ENCODE peak calls at places on chromosomes 12 and 14, in eight cellular contexts. K is GM23338, O is A549, B is HL-60, S is HCT116, T is K562, Q is HepG2, I is SK-N-SH. J is an unnamed sample.

GRCh38 chr14:50083467-50084337 is 32.7 kb downstream of the VCPKMT start:
- DNase-seq in S (no peak), O (no peak), T (no peak), B (no peak), I (no peak), K (no peak), Q (no peak), J (no peak)

GRCh38 chr12:113684053-113684907 is 212.6 kb upstream of the LHX5 start:
- DNase-seq in O (no peak), K (peak), B (no peak), S (no peak), T (no peak), Q (no peak), I (peak), J (no peak)

GRCh38 chr14:98120831-98121464 is 1151.0 kb downstream of the BCL11B start:
- DNase-seq in T (no peak), S (no peak), Q (no peak), B (no peak), I (no peak), O (no peak), K (no peak), J (no peak)

GRCh38 chr12:108948369-108948768 is 68.5 kb downstream of the DAO start:
- DNase-seq in T (no peak), I (no peak), O (no peak), B (no peak), S (no peak), K (no peak), Q (no peak), J (no peak)

GRCh38 chr12:5902736-5903135 is 42.3 kb downstream of the ANO2 start:
- DNase-seq in Q (no peak), B (no peak), T (no peak), I (no peak), S (no peak), O (no peak), K (no peak), J (no peak)

GRCh38 chr12:120225852-120226640 is 25.1 kb upstream of the RPLP0 start:
- DNase-seq in T (peak), K (peak), Q (no peak), I (no peak), B (peak), S (no peak), O (no peak), J (no peak)

GRCh38 chr12:6827437-6827894 is 741 bp upstream of the P3H3 start:
- DNase-seq in I (peak), K (peak), T (peak), S (peak), Q (peak), B (peak), O (peak), J (no peak)

GRCh38 chr12:104729091-104729490 is 229.0 kb downstream of the SLC41A2 start:
- DNase-seq in K (no peak), Q (no peak), O (no peak), I (no peak), T (no peak), S (no peak), B (no peak), J (no peak)

GRCh38 chr14:101119830-101120571 is 216.5 kb upstream of the RTL1 start:
- DNase-seq in I (peak), S (no peak), T (no peak), B (no peak), O (no peak), K (peak), Q (no peak), J (no peak)

GRCh38 chr14:92425101-92425500 is 88.5 kb upstream of the RIN3 start:
- DNase-seq in I (no peak), B (no peak), O (no peak), K (no peak), Q (peak), S (peak), T (no peak), J (no peak)

GRCh38 chr14:74712499-74713394 is at the start of the genes AREL1 and FCF1:
- DNase-seq in T (peak), K (peak), I (peak), B (peak), S (peak), O (peak), Q (peak), J (peak)

GRCh38 chr14:62673014-62673727 is 372.1 kb downstream of the KCNH5 start:
- DNase-seq in B (no peak), Q (no peak), T (no peak), I (no peak), K (no peak), S (no peak), O (no peak), J (no peak)

GRCh38 chr12:70971395-70971794 is 50.9 kb upstream of the PTPRR start:
- DNase-seq in I (no peak), Q (no peak), B (no peak), K (no peak), T (no peak), S (no peak), O (no peak), J (no peak)

GRCh38 chr12:21774358-21775129 is at the start of gene KCNJ8:
- DNase-seq in K (peak), O (peak), S (no peak), I (peak), T (peak), Q (no peak), B (no peak), J (no peak)

GRCh38 chr14:63922696-63923421 is 70.1 kb downstream of the SYNE2 start:
- DNase-seq in S (peak), Q (peak), T (no peak), I (no peak), B (no peak), O (peak), K (no peak), J (no peak)

GRCh38 chr14:63923422-63923752 is 70.6 kb downstream of the SYNE2 start:
- DNase-seq in T (no peak), S (no peak), O (no peak), I (no peak), Q (no peak), K (no peak), B (no peak), J (no peak)

GRCh38 chr14:63928744-63929174 is 76.0 kb downstream of the SYNE2 start:
- DNase-seq in B (no peak), S (no peak), I (peak), O (no peak), T (no peak), K (no peak), Q (no peak), J (no peak)

GRCh38 chr14:63926641-63927040 is 73.8 kb downstream of the SYNE2 start:
- DNase-seq in T (no peak), Q (no peak), I (no peak), K (no peak), S (no peak), B (no peak), O (no peak), J (no peak)

GRCh38 chr14:63924375-63924774 is 71.6 kb downstream of the SYNE2 start:
- DNase-seq in Q (no peak), B (no peak), T (no peak), I (no peak), S (no peak), K (no peak), O (no peak), J (no peak)
- TF ChIP-seq CTCF in Q (no peak), B (no peak), T (no peak), I (no peak), S (no peak), K (no peak), O (no peak), J (no peak)

GRCh38 chr12:63964301-63964700 is 119.8 kb downstream of the SRGAP1 start:
- DNase-seq in T (no peak), Q (no peak), I (no peak), B (no peak), S (no peak), O (no peak), K (no peak), J (no peak)
- TF ChIP-seq REST in T (no peak), Q (no peak), I (no peak), B (no peak), S (no peak), O (no peak), K (no peak), J (no peak)

GRCh38 chr12:77324416-77324762 is 259.0 kb upstream of the E2F7 start:
- DNase-seq in Q (no peak), S (no peak), T (no peak), O (no peak), B (no peak), K (no peak), I (no peak), J (no peak)

GRCh38 chr12:77323778-77324415 is 258.5 kb upstream of the E2F7 start:
- DNase-seq in B (no peak), I (no peak), O (no peak), Q (no peak), S (no peak), T (no peak), K (no peak), J (no peak)

GRCh38 chr12:77324763-77325468 is 259.5 kb upstream of the E2F7 start:
- DNase-seq in K (peak), S (peak), T (peak), I (peak), Q (peak), B (peak), O (peak), J (no peak)

GRCh38 chr12:77328326-77328725 is 263.0 kb upstream of the E2F7 start:
- DNase-seq in Q (no peak), S (no peak), I (no peak), T (no peak), O (no peak), B (no peak), K (no peak), J (no peak)

GRCh38 chr12:77325505-77325904 is 260.1 kb upstream of the E2F7 start:
- DNase-seq in S (no peak), K (peak), B (no peak), T (no peak), O (no peak), I (peak), Q (no peak), J (no peak)
- H3K4me3 ChIP-seq in S (peak), K (peak), B (no peak), T (no peak), O (peak), I (peak), Q (no peak), J (peak)

GRCh38 chr12:103421402-103421801 is 74.4 kb downstream of the C12orf42 start:
- DNase-seq in S (no peak), K (no peak), B (no peak), O (no peak), I (no peak), Q (no peak), T (no peak), J (no peak)
- TF ChIP-seq CTCF in S (no peak), K (no peak), B (no peak), O (no peak), I (no peak), Q (no peak), T (no peak), J (no peak)

GRCh38 chr14:100049220-100049619 is 16.0 kb upstream of the EVL start:
- DNase-seq in S (no peak), I (no peak), B (no peak), T (no peak), O (no peak), Q (peak), K (no peak), J (no peak)
- TF ChIP-seq REST in S (no peak), I (no peak), B (no peak), T (no peak), O (no peak), Q (peak), K (no peak), J (no peak)

GRCh38 chr12:127284021-127284420 is 982.9 kb upstream of the TMEM132C start:
- DNase-seq in S (no peak), T (no peak), I (no peak), O (no peak), B (no peak), Q (no peak), K (no peak), J (no peak)

GRCh38 chr12:127277882-127278281 is 989.1 kb upstream of the TMEM132C start:
- DNase-seq in O (no peak), Q (no peak), S (no peak), I (no peak), K (no peak), B (no peak), T (no peak), J (no peak)

GRCh38 chr12:127278351-127278750 is 988.6 kb upstream of the TMEM132C start:
- DNase-seq in Q (no peak), S (no peak), O (no peak), I (no peak), K (no peak), B (no peak), T (no peak), J (no peak)

GRCh38 chr12:127282786-127283565 is 984.0 kb upstream of the TMEM132C start:
- DNase-seq in K (no peak), O (no peak), I (no peak), T (no peak), B (no peak), Q (no peak), S (no peak), J (no peak)

GRCh38 chr12:127280393-127281275 is 986.3 kb upstream of the TMEM132C start:
- DNase-seq in I (peak), T (peak), B (peak), O (peak), Q (peak), S (peak), K (peak), J (no peak)
- H3K4me3 ChIP-seq in I (no peak), T (no peak), B (no peak), O (no peak), Q (no peak), S (no peak), K (no peak), J (no peak)

DNA sequence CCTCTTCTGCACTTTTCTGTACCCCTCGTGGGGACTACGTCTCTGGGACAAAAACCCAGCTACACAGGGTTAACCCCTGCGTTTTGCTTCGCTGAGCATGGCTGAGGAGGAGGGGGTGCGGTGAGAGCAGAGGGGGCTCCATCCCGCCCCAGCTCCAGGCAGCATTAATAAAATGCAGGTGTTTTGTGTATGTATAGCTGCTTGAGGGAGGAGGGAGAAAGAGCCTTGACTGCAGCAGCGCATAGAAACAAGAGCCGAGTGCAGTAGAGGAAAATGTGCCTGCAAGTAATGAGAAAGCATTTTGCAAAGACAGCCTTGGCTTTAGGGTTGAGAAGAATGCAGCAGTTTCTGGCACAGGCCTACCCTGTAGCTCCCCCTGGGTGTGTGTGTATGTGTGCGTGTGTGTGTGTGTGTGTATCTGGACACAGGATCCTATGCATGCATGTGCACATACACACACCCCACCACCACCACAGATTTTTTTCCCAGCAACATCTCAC is 103.9 kb downstream of the ZFP36L1 start:
- DNase-seq in O (no peak), K (peak), B (no peak), S (no peak), Q (no peak), T (no peak), I (peak), J (no peak)
- TF ChIP-seq CTCF in O (no peak), K (no peak), B (no peak), S (no peak), Q (peak), T (no peak), I (peak), J (no peak)

GRCh38 chr12:47786662-47786974 is 13.6 kb downstream of the SLC48A1 start:
- DNase-seq in Q (no peak), I (no peak), K (no peak), B (no peak), O (no peak), S (no peak), T (no peak), J (no peak)

GRCh38 chr12:47783821-47784819 is 11.1 kb downstream of the SLC48A1 start:
- DNase-seq in T (no peak), I (no peak), B (no peak), K (no peak), S (no peak), O (no peak), Q (no peak), J (no peak)

GRCh38 chr12:47783024-47783755 is 10.2 kb downstream of the SLC48A1 start:
- DNase-seq in B (no peak), Q (no peak), S (no peak), O (no peak), K (no peak), T (no peak), I (no peak), J (no peak)

GRCh38 chr12:47785887-47786661 is 13.0 kb downstream of the SLC48A1 start:
- DNase-seq in O (no peak), K (no peak), B (no peak), Q (no peak), S (no peak), T (no peak), I (no peak), J (no peak)

GRCh38 chr12:47785036-47785886 is 12.2 kb downstream of the SLC48A1 start:
- DNase-seq in K (no peak), T (peak), B (no peak), I (no peak), O (no peak), Q (no peak), S (no peak), J (no peak)
- TF ChIP-seq REST in K (no peak), T (no peak), B (no peak), I (no peak), O (no peak), Q (no peak), S (no peak), J (no peak)

DNA sequence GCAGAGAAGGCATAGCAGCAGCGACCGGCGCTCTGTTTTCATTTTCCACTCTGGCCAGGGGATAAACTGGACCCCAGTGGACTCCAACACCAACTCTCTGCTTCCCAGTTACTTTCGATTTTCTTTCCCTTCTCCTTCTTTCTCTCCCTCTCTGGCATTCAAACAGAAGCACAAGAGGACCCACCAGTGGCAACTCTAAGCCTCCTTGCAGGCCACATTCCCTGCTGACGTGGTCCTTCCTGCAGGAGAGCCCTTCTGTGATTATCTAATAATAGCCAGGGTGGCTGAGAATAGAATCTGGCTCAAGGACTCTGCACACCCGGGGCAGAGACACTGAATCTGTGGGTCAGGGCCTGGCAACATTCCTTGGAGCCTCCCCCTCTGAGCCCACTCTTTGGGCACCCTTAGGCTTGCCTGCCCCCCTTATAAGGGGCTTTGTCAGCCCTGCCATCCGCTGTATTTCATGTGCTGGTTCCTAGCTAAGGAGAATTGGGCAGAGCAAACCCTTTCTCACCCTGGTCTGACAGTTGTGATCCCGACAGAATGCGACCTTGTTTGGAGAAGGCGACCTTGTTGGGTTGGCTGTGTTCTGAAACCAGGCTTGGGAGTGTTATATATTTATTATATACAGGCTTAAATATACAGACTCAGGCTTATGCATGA is 8.2 kb upstream of the HOXC6 start:
- DNase-seq in S (no peak), O (no peak), B (no peak), T (no peak), Q (no peak), I (no peak), K (no peak), J (no peak)
- H3K4me3 ChIP-seq in S (no peak), O (no peak), B (no peak), T (no peak), Q (peak), I (no peak), K (peak), J (peak)

J was measured in Panc1.